ENCODE peak calls at places on chromosomes 11 and 22, in five cellular contexts. N is psoas muscle, U is AG04450, T is BE2C, I is bronchial epithelial cell. V is an unnamed sample.

GRCh38 chr11:30206249-30206996 is 24.4 kb upstream of the FSHB start:
- DNase-seq in N (no peak), U (no peak), T (no peak), I (no peak), V (peak; percentile 42)

GRCh38 chr11:9861860-9862725 is 198.2 kb downstream of the SWAP70 start:
- DNase-seq in N (peak; percentile 57), U (no peak), T (peak; percentile 46), I (peak; percentile 62), V (peak; percentile 51)

GRCh38 chr22:46769706-46770105 is 7.3 kb downstream of the TBC1D22A start:
- DNase-seq in N (no peak), U (no peak), T (no peak), I (no peak), V (no peak)

GRCh38 chr11:108886608-108887007 is 221.7 kb downstream of the DDX10 start:
- DNase-seq in N (no peak), U (no peak), T (no peak), I (peak; percentile 75), V (no peak)

GRCh38 chr11:110121204-110121603 is 28.0 kb downstream of the ZC3H12C start:
- DNase-seq in N (no peak), U (no peak), T (no peak), I (peak; percentile 49), V (no peak)

GRCh38 chr22:28112548-28113043 is 193.5 kb upstream of the PITPNB start:
- DNase-seq in N (peak; percentile 80), U (no peak), T (peak; percentile 82), I (peak; percentile 29), V (no peak)

GRCh38 chr22:49829044-49829719 is 1.5 kb upstream of the BRD1 start:
- DNase-seq in N (peak; percentile 49), U (no peak), T (no peak), I (no peak), V (no peak)

GRCh38 chr22:42171417-42171816 is 40.8 kb upstream of the CYP2D6 start:
- DNase-seq in N (no peak), U (no peak), T (no peak), I (no peak), V (no peak)

GRCh38 chr22:46047841-46048595 is 71.1 kb upstream of the WNT7B start:
- DNase-seq in N (peak; percentile 63), U (no peak), T (peak; percentile 3), I (no peak), V (no peak)

GRCh38 chr11:1227551-1228182 is 4.8 kb downstream of the MUC5B start:
- DNase-seq in N (peak; percentile 44), U (no peak), T (no peak), I (no peak), V (no peak)

GRCh38 chr11:94563176-94563847 is 3.9 kb upstream of the PIWIL4 start:
- DNase-seq in N (no peak), U (peak; percentile 18), T (no peak), I (peak; percentile 83), V (no peak)

GRCh38 chr11:18352581-18352980 is 30.2 kb downstream of the GTF2H1 start:
- DNase-seq in N (no peak), U (no peak), T (no peak), I (peak; percentile 40), V (no peak)

GRCh38 chr22:17481424-17481823 is 81.9 kb upstream of the SLC25A18 start:
- DNase-seq in N (no peak), U (no peak), T (no peak), I (no peak), V (no peak)

GRCh38 chr11:10885703-10886363 is 28.0 kb upstream of the ZBED5 start:
- DNase-seq in N (no peak), U (no peak), T (peak; percentile 42), I (no peak), V (no peak)

GRCh38 chr22:18996376-18996900 is 60.3 kb upstream of the PRODH start:
- DNase-seq in N (no peak), U (no peak), T (no peak), I (no peak), V (no peak)

GRCh38 chr11:70420008-70420464 is 21.7 kb downstream of the CTTN start:
- DNase-seq in N (no peak), U (no peak), T (no peak), I (peak; percentile 29), V (no peak)

GRCh38 chr11:42407379-42407778 is 904.4 kb upstream of the API5 start:
- DNase-seq in N (no peak), U (no peak), T (peak; percentile 59), I (no peak), V (no peak)

GRCh38 chr11:42524534-42525227 is 787.1 kb upstream of the API5 start:
- DNase-seq in N (no peak), U (no peak), T (peak; percentile 54), I (peak; percentile 47), V (peak; percentile 13)

GRCh38 chr22:32951807-32952153 is 106.4 kb downstream of the SYN3 start:
- DNase-seq in N (peak; percentile 61), U (no peak), T (peak; percentile 81), I (no peak), V (no peak)

GRCh38 chr22:32947581-32947980 is 110.6 kb downstream of the SYN3 start:
- DNase-seq in N (no peak), U (no peak), T (no peak), I (no peak), V (no peak)

GRCh38 chr22:32950366-32950765 is 107.8 kb downstream of the SYN3 start:
- DNase-seq in N (no peak), U (no peak), T (peak; percentile 16), I (no peak), V (no peak)

GRCh38 chr22:32951081-32951806 is 106.9 kb downstream of the SYN3 start:
- DNase-seq in N (no peak), U (no peak), T (peak; percentile 50), I (no peak), V (no peak)

DNA sequence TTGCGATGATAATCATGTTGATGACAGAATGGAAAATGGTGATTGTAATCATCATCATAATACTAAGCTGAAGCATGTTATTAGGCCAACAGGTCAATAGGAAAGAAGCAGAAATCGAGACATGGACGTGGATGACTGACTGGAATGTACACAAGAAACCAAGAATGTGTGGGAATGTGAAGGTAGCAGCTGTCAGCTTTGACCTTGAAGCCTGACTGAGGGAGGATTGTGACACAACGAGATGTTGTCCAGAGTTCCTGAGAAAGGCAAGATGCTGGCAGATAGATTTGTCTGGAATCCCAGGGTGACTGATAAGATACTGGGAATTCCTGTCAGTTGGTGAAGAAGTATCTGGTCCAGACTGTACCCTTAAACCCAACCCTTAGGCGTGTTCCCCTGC is 108.5 kb downstream of the SYN3 start:
- DNase-seq in N (no peak), U (no peak), T (no peak), I (no peak), V (no peak)
- TF ChIP-seq CTCF in N (no peak), U (no peak), T (no peak), I (no peak), V (no peak)

DNA sequence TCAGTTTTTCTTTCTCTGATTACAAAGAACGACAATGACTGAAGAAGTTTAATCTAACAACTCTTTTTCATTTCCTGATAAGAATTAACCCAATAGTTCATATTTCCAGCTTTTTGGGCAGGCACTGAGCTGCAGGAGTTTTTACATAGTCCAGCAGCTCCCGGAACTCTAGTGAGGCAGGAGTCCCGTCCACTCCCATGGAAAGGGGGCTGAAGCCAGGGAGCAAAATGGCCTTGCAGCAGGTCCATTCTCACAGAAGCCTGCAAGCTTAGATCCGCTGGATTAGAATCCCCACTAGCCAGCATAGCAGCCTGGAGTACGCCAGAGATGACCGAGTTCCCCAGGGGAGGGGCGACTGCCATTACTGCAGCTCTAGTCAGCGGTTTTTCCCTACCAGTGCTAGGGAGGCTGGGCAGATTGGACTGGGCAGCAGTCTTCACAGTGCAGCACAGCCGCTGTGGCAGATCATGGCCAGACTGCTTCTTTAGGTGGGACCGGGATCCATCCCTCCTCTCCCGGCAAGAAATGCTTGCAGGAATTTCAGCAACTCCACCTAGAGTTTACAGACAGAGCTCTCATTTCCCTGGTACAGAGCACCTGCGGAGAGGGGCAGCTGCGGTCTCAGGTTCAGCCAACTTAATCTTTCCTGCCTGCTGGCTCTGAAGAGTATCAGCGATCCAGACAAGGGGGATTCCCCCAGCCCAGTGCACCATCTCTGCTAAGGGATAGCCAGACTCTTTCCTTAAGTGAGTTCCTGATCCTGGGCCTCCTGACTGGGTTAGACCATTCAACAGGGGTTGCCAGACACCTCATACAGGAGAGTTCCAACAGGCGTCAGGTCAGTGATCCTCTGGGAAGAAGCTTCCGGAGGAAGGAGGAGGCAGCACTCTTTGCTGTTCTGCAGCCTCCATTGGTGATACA is 742 bp upstream of the CASP4 start:
- DNase-seq in N (peak; percentile 55), U (no peak), T (peak; percentile 25), I (no peak), V (no peak)
- H3K4me3 ChIP-seq in N (peak overlapping the region; percentile 70), U (peak overlapping the region; percentile 59), T (peak overlapping the region; percentile 49), I (peak overlapping the region; percentile 52), V (peak overlapping the region; percentile 58)

DNA sequence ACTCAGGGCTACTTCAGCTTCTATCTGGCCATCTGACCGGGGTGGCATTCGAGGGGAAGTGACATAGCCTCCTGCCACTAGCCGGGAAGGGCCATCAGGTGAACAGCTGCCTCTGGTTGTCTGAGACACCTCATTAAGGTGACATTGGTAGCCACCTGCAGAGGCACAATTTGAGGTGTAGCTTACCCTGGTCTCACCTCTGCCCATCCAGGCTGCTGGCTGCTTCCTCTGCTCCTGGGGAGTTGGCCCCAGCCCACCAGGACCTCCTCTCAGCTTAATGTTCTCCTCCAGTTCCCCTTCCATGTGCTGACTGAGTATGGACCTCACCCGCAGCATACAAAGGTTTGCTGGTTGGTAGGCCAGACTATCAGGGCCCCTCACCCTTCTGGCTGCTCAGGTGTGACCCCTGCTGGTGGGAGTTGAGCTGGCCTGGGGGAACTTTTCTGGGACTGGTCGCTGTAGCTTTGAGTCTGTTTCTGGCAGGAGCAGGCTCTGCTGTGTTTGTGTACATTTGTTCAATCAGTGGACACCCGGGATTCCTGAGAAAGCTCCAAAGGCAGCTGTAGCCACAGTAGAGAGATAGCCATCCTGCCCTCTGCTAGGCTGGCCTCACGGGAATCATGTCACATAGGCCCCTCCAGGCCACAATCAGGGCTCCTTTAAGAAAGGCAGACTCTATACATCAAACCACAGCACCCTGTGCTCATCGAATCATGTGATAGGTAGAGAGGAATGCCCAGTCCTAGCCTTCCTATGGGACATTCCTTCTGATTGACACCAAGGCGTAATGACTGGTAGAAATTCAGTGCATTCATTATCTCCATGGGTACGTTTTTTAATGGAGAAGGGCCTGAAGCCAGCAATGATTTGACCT is 295.1 kb upstream of the PLET1 start:
- DNase-seq in N (peak; percentile 79), U (no peak), T (peak; percentile 74), I (peak; percentile 23), V (peak; percentile 5)
- TF ChIP-seq CTCF in N (peak; percentile 74), U (peak; percentile 78), T (peak; percentile 95), I (peak; percentile 81), V (peak; percentile 91)

DNA sequence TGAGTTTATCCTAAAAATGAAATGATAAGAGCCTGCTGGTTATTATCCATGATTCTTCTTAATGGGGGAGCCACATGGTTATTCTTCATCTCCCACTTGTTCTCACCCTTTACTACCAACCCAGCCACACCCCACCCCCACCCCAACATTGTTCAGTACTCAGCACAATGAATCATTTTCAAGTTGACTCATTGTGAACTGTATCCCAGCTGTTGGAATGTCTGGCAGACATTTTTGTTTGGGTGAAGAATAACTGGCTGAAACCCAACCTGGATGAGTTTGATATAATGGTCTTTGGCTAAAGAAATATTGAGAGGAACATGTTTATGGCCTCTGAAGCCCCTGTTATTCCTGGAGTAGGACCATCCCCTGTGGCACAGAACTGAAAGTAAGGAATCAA is 136.2 kb downstream of the ELP4 start:
- DNase-seq in N (no peak), U (peak; percentile 48), T (no peak), I (peak; percentile 90), V (no peak)
- H3K4me3 ChIP-seq in N (no peak overlapping the region), U (no peak overlapping the region), T (no peak overlapping the region), I (no peak overlapping the region), V (no peak overlapping the region)